ENCODE peak calls at places on chromosome 16, in four cellular contexts. One of them, this sample, is unnamed.

GRCh38 chr16:27706156-27706705 is 156.3 kb downstream of the KATNIP start:
- DNase-seq in CD8-positive, alpha-beta T cell: no peak
- DNase-seq in GM23338: no peak
- DNase-seq in neural progenitor cell: no peak
- DNase-seq in this sample: no peak

GRCh38 chr16:15599303-15600070 is 43.5 kb downstream of the MARF1 start:
- DNase-seq in CD8-positive, alpha-beta T cell: no peak
- DNase-seq in GM23338: no peak
- DNase-seq in neural progenitor cell: no peak
- DNase-seq in this sample: no peak

GRCh38 chr16:57131351-57131970 is 39.1 kb downstream of the CPNE2 start:
- DNase-seq in CD8-positive, alpha-beta T cell: no peak
- DNase-seq in GM23338: no peak
- DNase-seq in neural progenitor cell: no peak
- DNase-seq in this sample: peak; percentile 56

GRCh38 chr16:6153901-6154300 is 1056.3 kb upstream of the EEF2KMT start:
- DNase-seq in CD8-positive, alpha-beta T cell: no peak
- DNase-seq in GM23338: no peak
- DNase-seq in neural progenitor cell: no peak
- DNase-seq in this sample: no peak

GRCh38 chr16:56348168-56349085 is 76.9 kb downstream of the AMFR start:
- DNase-seq in CD8-positive, alpha-beta T cell: no peak
- DNase-seq in GM23338: no peak
- DNase-seq in neural progenitor cell: no peak
- DNase-seq in this sample: no peak

GRCh38 chr16:4133897-4134372 is 17.7 kb upstream of the ADCY9 start:
- DNase-seq in CD8-positive, alpha-beta T cell: no peak
- DNase-seq in GM23338: peak; percentile 57
- DNase-seq in neural progenitor cell: peak; percentile 42
- DNase-seq in this sample: peak; percentile 59

GRCh38 chr16:11181889-11182279 is 74.1 kb downstream of the SOCS1 start:
- DNase-seq in CD8-positive, alpha-beta T cell: no peak
- DNase-seq in GM23338: no peak
- DNase-seq in neural progenitor cell: no peak
- DNase-seq in this sample: no peak

GRCh38 chr16:19817875-19818274 is 66.8 kb downstream of the GPRC5B start:
- DNase-seq in CD8-positive, alpha-beta T cell: no peak
- DNase-seq in GM23338: no peak
- DNase-seq in neural progenitor cell: no peak
- DNase-seq in this sample: no peak

GRCh38 chr16:55948230-55948629 is 73.1 kb upstream of the CES5A start:
- DNase-seq in CD8-positive, alpha-beta T cell: no peak
- DNase-seq in GM23338: no peak
- DNase-seq in neural progenitor cell: no peak
- DNase-seq in this sample: no peak

GRCh38 chr16:31329671-31330552 is 25.1 kb upstream of the ITGAX start:
- DNase-seq in CD8-positive, alpha-beta T cell: no peak
- DNase-seq in GM23338: peak; percentile 41
- DNase-seq in neural progenitor cell: no peak
- DNase-seq in this sample: peak; percentile 72

GRCh38 chr16:31332544-31332943 is 22.4 kb upstream of the ITGAX start:
- DNase-seq in CD8-positive, alpha-beta T cell: no peak
- DNase-seq in GM23338: no peak
- DNase-seq in neural progenitor cell: no peak
- DNase-seq in this sample: no peak

GRCh38 chr16:31330553-31330890 is 24.5 kb upstream of the ITGAX start:
- DNase-seq in CD8-positive, alpha-beta T cell: no peak
- DNase-seq in GM23338: peak; percentile 29
- DNase-seq in neural progenitor cell: no peak
- DNase-seq in this sample: no peak

GRCh38 chr16:31331807-31332301 is 23.1 kb upstream of the ITGAX start:
- DNase-seq in CD8-positive, alpha-beta T cell: no peak
- DNase-seq in GM23338: no peak
- DNase-seq in neural progenitor cell: no peak
- DNase-seq in this sample: no peak

DNA sequence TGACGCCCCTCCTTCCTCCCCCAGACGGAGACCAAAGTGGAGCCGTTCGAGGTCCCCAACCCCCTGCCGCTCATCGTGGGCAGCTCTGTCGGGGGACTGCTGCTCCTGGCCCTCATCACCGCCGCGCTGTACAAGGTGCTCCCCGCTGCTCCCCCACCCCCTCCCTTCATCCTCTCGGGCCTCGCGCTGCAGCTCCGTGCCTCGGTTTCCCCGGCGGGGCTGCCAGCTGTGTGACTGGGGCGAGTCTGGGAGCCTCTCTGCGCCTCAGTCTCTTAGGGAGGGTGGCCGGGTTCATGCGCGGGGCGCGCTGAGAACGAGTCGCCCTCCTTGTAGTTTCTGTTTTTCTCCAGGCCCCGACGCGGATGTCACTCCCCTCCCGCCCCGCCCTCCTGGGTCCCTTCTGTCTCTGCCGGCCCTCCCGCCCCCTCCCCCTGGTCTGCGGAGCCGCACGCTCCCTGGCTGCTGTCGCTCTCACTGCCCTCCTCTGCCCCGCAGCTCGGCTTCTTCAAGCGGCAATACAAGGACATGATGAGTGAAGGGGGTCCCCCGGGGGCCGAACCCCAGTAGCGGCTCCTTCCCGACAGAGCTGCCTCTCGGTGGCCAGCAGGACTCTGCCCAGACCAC is 23.7 kb upstream of the ITGAX start:
- DNase-seq in CD8-positive, alpha-beta T cell: no peak
- DNase-seq in GM23338: peak; percentile 67
- DNase-seq in neural progenitor cell: peak; percentile 72
- DNase-seq in this sample: peak; percentile 88
- H3K4me3 ChIP-seq in CD8-positive, alpha-beta T cell: peak overlapping the region; percentile 71
- H3K4me3 ChIP-seq in GM23338: peak overlapping the region; percentile 54
- H3K4me3 ChIP-seq in neural progenitor cell: peak overlapping the region; percentile 40
- H3K4me3 ChIP-seq in this sample: peak overlapping the region; percentile 35

DNA sequence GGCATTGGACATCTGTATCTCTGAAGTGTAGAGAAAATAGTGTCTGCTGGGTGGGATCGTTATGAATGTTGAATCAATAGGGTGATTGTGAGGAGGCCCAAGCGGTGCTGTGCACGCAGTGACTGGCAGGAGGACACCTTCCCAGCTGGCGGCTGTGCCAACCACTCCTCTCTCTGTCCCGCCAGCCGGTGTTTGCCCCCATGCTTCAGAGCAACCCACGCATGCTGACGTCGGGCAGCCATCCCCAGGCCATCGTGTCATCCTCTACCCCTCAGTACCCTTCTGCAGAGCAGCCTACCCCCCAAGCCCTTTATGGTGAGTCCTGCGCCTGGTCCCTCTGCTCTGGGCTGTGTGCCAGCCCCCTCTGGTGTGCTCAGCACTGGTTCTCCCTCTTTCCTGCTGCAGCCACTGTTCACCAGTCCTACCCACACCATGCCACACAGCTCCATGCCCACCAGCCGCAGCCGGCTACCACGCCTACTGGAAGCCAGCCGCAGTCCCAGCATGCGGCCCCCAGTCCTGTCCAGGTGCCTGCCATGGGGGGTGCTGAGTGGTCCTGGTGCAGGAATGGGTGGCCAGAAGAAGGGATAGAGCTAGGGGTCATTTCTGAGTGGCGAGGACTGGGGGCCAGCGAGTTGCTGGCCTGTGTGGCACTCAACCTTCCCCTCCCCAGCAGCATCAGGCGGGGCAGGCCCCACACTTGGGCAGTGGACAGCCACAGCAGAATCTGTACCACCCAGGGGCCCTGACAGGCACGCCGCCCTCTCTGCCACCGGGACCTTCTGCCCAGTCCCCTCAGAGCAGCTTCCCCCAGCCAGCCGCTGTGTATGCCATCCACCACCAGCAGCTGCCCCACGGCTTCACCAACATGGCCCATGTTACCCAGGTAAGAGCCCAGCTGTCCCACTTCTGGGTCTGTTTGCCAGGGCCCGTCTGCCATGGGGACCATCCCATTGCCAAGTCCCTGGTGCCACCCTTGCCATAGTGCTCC is 11.0 kb downstream of the TUFM start:
- DNase-seq in CD8-positive, alpha-beta T cell: no peak
- DNase-seq in GM23338: no peak
- DNase-seq in neural progenitor cell: no peak
- DNase-seq in this sample: peak; percentile 37
- H3K36me3 ChIP-seq in CD8-positive, alpha-beta T cell: peaks cover 64% of the 10 kb centered on the region
- H3K36me3 ChIP-seq in GM23338: peaks cover 49% of the 10 kb centered on the region
- H3K36me3 ChIP-seq in neural progenitor cell: peaks cover 11% of the 10 kb centered on the region
- H3K36me3 ChIP-seq in this sample: peaks cover 51% of the 10 kb centered on the region

DNA sequence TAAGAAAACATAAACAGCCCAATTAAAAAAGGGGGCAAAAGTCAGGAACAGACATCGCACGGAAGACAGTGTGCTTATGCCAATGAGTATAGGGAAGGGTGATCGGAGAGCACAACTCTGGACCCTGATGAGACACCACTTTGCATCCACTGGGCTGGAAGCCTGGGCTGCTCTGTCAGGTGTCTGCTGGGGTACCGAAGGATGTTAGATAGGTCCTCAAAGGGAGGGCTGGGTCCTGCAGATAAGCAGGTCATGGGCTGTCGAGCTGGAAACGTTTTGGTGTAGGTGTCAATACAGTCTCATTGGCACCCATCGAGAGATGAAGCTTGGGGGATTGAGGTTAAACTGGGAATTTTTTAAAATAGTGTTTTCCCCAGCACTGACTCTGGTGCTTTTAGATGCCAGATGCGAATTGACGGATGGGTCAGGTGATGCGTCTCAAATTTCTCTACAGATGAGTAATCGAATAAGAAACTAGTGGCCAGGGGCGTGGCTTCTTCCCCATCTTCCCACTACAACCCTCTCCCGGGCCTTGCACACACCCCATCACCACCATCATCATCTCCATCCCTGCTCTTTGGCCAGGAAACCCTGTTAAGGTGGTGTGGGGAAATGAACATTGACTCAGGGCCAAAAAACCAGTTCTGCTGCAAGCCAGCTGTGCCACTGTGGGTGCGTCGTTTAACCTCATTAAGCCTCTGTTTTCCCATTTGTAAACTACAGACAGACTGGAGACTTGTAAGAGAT is 47.8 kb upstream of the IRF8 start:
- DNase-seq in CD8-positive, alpha-beta T cell: no peak
- DNase-seq in GM23338: no peak
- DNase-seq in neural progenitor cell: no peak
- DNase-seq in this sample: no peak
- H3K27me3 ChIP-seq in CD8-positive, alpha-beta T cell: no peaks in the 10 kb centered on the region
- H3K27me3 ChIP-seq in GM23338: no peaks in the 10 kb centered on the region
- H3K27me3 ChIP-seq in neural progenitor cell: no peaks in the 10 kb centered on the region
- H3K27me3 ChIP-seq in this sample: no peaks in the 10 kb centered on the region

DNA sequence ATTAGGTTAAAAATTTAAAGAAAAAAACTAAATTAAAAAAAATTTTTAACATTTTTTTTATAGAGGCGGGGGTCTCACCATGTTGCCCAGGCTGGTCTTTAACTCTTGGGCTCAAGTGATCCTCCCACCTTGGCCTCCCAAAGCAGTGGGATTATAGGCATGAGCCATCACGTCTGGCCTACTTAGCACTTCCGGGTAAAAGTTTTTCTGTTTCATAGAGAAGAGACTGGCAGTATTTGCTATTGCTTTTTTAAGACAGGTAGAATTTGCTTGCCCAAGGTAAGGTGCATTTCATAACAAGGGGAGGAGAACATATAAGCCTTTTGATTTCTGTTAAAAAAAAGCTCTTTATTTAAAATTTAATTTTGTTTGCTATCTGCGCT is 12.0 kb upstream of the HAPSTR1 start:
- DNase-seq in CD8-positive, alpha-beta T cell: no peak
- DNase-seq in GM23338: no peak
- DNase-seq in neural progenitor cell: no peak
- DNase-seq in this sample: no peak
- H3K4me3 ChIP-seq in CD8-positive, alpha-beta T cell: no peak overlapping the region
- H3K4me3 ChIP-seq in GM23338: no peak overlapping the region
- H3K4me3 ChIP-seq in neural progenitor cell: no peak overlapping the region
- H3K4me3 ChIP-seq in this sample: no peak overlapping the region

GRCh38 chr16:87336850-87337240 is 19.7 kb upstream of the C16orf95 start:
- DNase-seq in CD8-positive, alpha-beta T cell: no peak
- DNase-seq in GM23338: no peak
- DNase-seq in neural progenitor cell: no peak
- DNase-seq in this sample: no peak
- H3K36me3 ChIP-seq in CD8-positive, alpha-beta T cell: peaks cover 10% of the 10 kb centered on the region
- H3K36me3 ChIP-seq in GM23338: no peaks in the 10 kb centered on the region
- H3K36me3 ChIP-seq in neural progenitor cell: no peaks in the 10 kb centered on the region
- H3K36me3 ChIP-seq in this sample: peaks cover 4% of the 10 kb centered on the region

GRCh38 chr16:71380831-71381230 is 22.3 kb downstream of the CALB2 start:
- DNase-seq in CD8-positive, alpha-beta T cell: no peak
- DNase-seq in GM23338: no peak
- DNase-seq in neural progenitor cell: no peak
- DNase-seq in this sample: no peak
- H3K27me3 ChIP-seq in CD8-positive, alpha-beta T cell: no peaks in the 10 kb centered on the region
- H3K27me3 ChIP-seq in GM23338: no peaks in the 10 kb centered on the region
- H3K27me3 ChIP-seq in neural progenitor cell: no peaks in the 10 kb centered on the region
- H3K27me3 ChIP-seq in this sample: no peaks in the 10 kb centered on the region

DNA sequence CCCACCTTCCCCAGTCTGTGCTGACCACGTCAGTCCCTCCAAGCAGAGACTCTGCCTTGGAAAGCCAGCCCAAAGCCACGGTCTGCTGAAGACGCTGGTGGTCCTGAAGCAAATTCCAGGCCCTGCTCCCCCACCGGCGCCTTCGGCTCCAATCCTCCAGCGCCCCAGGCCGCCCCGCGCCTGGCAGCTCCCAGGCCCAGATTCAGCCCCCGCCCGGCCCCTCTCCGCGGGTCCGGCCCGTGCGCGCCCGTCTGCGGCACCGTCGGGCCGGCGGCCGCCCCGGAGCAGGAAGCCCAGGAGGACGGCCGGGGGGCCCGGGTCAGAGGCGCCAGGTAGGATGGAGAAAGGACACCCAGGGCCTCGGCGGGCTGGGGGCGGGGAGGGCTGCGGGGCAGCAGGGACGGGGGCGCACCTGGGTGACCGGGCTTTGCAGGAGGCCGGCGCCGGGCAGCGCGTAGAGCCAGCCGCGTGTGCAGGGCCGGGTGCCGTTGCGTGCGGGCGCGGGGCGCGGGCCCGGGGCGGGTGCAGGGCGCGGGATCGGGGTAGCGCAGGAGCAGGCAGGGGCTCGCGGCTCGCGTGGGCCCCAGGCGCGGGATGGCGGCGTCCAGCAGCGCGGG is 621 bp upstream of the SLC22A31 start:
- DNase-seq in CD8-positive, alpha-beta T cell: no peak
- DNase-seq in GM23338: peak; percentile 56
- DNase-seq in neural progenitor cell: peak; percentile 66
- DNase-seq in this sample: peak; percentile 86
- H3K4me3 ChIP-seq in CD8-positive, alpha-beta T cell: no peak overlapping the region
- H3K4me3 ChIP-seq in GM23338: peak overlapping the region; percentile 66
- H3K4me3 ChIP-seq in neural progenitor cell: peak overlapping the region; percentile 51
- H3K4me3 ChIP-seq in this sample: peak overlapping the region; percentile 52

GRCh38 chr16:30783280-30784109 is 3.5 kb downstream of the ZNF629 start:
- DNase-seq in CD8-positive, alpha-beta T cell: no peak
- DNase-seq in GM23338: no peak
- DNase-seq in neural progenitor cell: no peak
- DNase-seq in this sample: no peak
- H3K36me3 ChIP-seq in CD8-positive, alpha-beta T cell: no peaks in the 10 kb centered on the region
- H3K36me3 ChIP-seq in GM23338: peaks cover 3% of the 10 kb centered on the region
- H3K36me3 ChIP-seq in neural progenitor cell: no peaks in the 10 kb centered on the region
- H3K36me3 ChIP-seq in this sample: peaks cover 8% of the 10 kb centered on the region

GRCh38 chr16:77790964-77791363 is 2.6 kb downstream of the VAT1L start:
- DNase-seq in CD8-positive, alpha-beta T cell: no peak
- DNase-seq in GM23338: no peak
- DNase-seq in neural progenitor cell: no peak
- DNase-seq in this sample: no peak
- H3K27me3 ChIP-seq in CD8-positive, alpha-beta T cell: peaks cover 17% of the 10 kb centered on the region
- H3K27me3 ChIP-seq in GM23338: peaks cover 40% of the 10 kb centered on the region
- H3K27me3 ChIP-seq in neural progenitor cell: peaks cover 32% of the 10 kb centered on the region
- H3K27me3 ChIP-seq in this sample: peaks cover 35% of the 10 kb centered on the region

DNA sequence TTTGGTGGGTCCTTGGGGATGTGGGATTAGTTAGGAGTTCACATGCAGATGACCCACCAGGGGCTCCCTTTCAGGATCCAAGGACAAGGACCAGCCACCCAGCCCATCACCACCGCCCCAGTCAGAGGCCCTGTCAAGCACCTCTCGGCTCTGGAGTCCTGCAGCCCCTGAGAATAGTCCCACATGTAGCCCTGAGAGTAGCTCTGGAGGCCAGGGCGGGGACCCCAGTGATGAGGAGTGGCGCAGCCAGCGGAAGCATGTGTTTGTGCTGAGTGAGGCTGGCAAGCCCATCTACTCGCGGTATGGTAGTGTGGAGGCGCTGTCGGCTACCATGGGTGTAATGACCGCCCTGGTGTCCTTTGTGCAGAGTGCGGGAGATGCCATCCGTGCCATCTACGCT is 2.4 kb downstream of the MON1B start:
- DNase-seq in CD8-positive, alpha-beta T cell: no peak
- DNase-seq in GM23338: no peak
- DNase-seq in neural progenitor cell: no peak
- DNase-seq in this sample: peak; percentile 13
- H3K4me3 ChIP-seq in CD8-positive, alpha-beta T cell: no peak overlapping the region
- H3K4me3 ChIP-seq in GM23338: no peak overlapping the region
- H3K4me3 ChIP-seq in neural progenitor cell: no peak overlapping the region
- H3K4me3 ChIP-seq in this sample: no peak overlapping the region